ENCODE peak calls at places on chromosomes 6 and 20, in six cellular contexts. B, X, H, J, R and Z are unnamed samples.

GRCh38 chr20:45061244-45061643 is 39.7 kb downstream of the KCNS1 start:
- DNase-seq in J (no peak), H (no peak), X (no peak), B (no peak), R (no peak), Z (no peak)

GRCh38 chr6:68575765-68576439 is 59.2 kb upstream of the ADGRB3 start:
- DNase-seq in R (no peak), X (no peak), J (no peak), H (peak), B (no peak), Z (no peak)

GRCh38 chr6:152293404-152293803 is 343.8 kb downstream of the SYNE1 start:
- DNase-seq in H (no peak), R (peak), J (no peak), B (no peak), X (no peak), Z (no peak)

GRCh38 chr20:10553326-10553984 is 118.3 kb downstream of the SLX4IP start:
- DNase-seq in B (no peak), H (peak), J (no peak), R (peak), X (peak), Z (no peak)

GRCh38 chr6:90401933-90402830 is 105.5 kb upstream of the BACH2 start:
- DNase-seq in J (no peak), B (no peak), H (no peak), X (no peak), R (no peak), Z (no peak)

GRCh38 chr6:9801255-9801757 is 613.6 kb downstream of the TFAP2A start:
- DNase-seq in J (no peak), B (no peak), R (no peak), H (no peak), X (no peak), Z (no peak)

GRCh38 chr20:24948939-24949679 is at the start of gene CST7:
- DNase-seq in R (no peak), H (no peak), J (no peak), B (peak), X (no peak), Z (peak)

GRCh38 chr20:36339646-36340592 is 33.8 kb downstream of the DLGAP4 start:
- DNase-seq in X (no peak), B (no peak), R (no peak), H (no peak), J (no peak), Z (no peak)

GRCh38 chr6:9250852-9251251 is 815.5 kb upstream of the SLC35B3 start:
- DNase-seq in R (peak), B (no peak), J (peak), H (peak), X (peak), Z (no peak)

GRCh38 chr20:18985551-18985950 is 172.0 kb downstream of the SCP2D1 start:
- DNase-seq in B (no peak), J (no peak), X (no peak), H (no peak), R (no peak), Z (no peak)

GRCh38 chr20:17172826-17173420 is 53.9 kb upstream of the PCSK2 start:
- DNase-seq in X (no peak), H (no peak), R (no peak), B (no peak), J (no peak), Z (no peak)

GRCh38 chr6:15615837-15616236 is 47.0 kb downstream of the DTNBP1 start:
- DNase-seq in R (no peak), H (no peak), J (no peak), X (peak), B (no peak), Z (peak)

GRCh38 chr20:10067305-10067704 is 32.5 kb downstream of the ANKEF1 start:
- DNase-seq in H (no peak), J (no peak), R (no peak), B (no peak), X (no peak), Z (no peak)

GRCh38 chr20:29410805-29411457 is 1846.5 kb upstream of the DEFB115 start:
- DNase-seq in J (no peak), R (peak), H (no peak), X (no peak), B (no peak), Z (no peak)

GRCh38 chr20:1479831-1480595 is 11.2 kb downstream of the SIRPB2 start:
- DNase-seq in X (no peak), R (no peak), B (no peak), J (no peak), H (no peak), Z (no peak)

GRCh38 chr6:88577461-88577860 is 386.0 kb downstream of the RNGTT start:
- DNase-seq in R (no peak), J (no peak), X (no peak), B (no peak), H (no peak), Z (no peak)

GRCh38 chr6:46760925-46761324 is 14.2 kb downstream of the ANKRD66 start:
- DNase-seq in H (no peak), B (no peak), R (no peak), X (no peak), J (no peak), Z (no peak)

GRCh38 chr6:39819676-39820075 is 27.5 kb downstream of the DAAM2 start:
- DNase-seq in J (no peak), B (no peak), H (no peak), R (no peak), X (no peak), Z (no peak)

GRCh38 chr6:16898640-16899428 is 137.6 kb upstream of the ATXN1 start:
- DNase-seq in H (no peak), X (no peak), B (no peak), R (peak), J (no peak), Z (no peak)

GRCh38 chr20:41169791-41170351 is 32.5 kb downstream of the PLCG1 start:
- DNase-seq in H (no peak), R (no peak), J (no peak), X (no peak), B (no peak), Z (no peak)

GRCh38 chr6:85747654-85748053 is 105.0 kb upstream of the SYNCRIP start:
- DNase-seq in B (no peak), X (peak), H (no peak), R (no peak), J (no peak), Z (no peak)

GRCh38 chr6:148144917-148145521 is 197.6 kb upstream of the SASH1 start:
- DNase-seq in X (peak), H (peak), J (peak), R (peak), B (no peak), Z (peak)

GRCh38 chr6:95917034-95917433 is 98.7 kb upstream of the FUT9 start:
- DNase-seq in B (no peak), J (no peak), X (peak), R (no peak), H (no peak), Z (peak)

GRCh38 chr20:49287555-49288249 is 9.8 kb upstream of the ZNFX1 start:
- DNase-seq in R (no peak), B (no peak), X (peak), J (no peak), H (peak), Z (no peak)

GRCh38 chr6:87287251-87287650 is 35.1 kb upstream of the SMIM8 start:
- DNase-seq in R (no peak), H (no peak), X (no peak), J (no peak), B (no peak), Z (no peak)

GRCh38 chr6:169411296-169411695 is 157.7 kb upstream of the THBS2 start:
- DNase-seq in X (no peak), R (no peak), J (no peak), B (no peak), H (no peak), Z (no peak)

GRCh38 chr6:1464796-1465348 is 75.5 kb downstream of the FOXF2 start:
- DNase-seq in B (no peak), H (no peak), R (no peak), X (no peak), J (no peak), Z (no peak)

GRCh38 chr20:49091762-49092161 is 45.6 kb downstream of the CSE1L start:
- DNase-seq in J (no peak), B (no peak), R (no peak), H (no peak), X (no peak), Z (no peak)

GRCh38 chr6:157929076-157929475 is 52.6 kb upstream of the SYNJ2 start:
- DNase-seq in J (no peak), H (no peak), X (no peak), R (no peak), B (no peak), Z (no peak)

GRCh38 chr6:151616091-151616513 is 122.3 kb downstream of the CCDC170 start:
- DNase-seq in H (no peak), J (no peak), B (no peak), R (peak), X (peak), Z (no peak)

GRCh38 chr6:74277749-74278148 is 581.7 kb downstream of the CD109 start:
- DNase-seq in X (no peak), H (no peak), R (peak), B (no peak), J (no peak), Z (no peak)

GRCh38 chr6:110822248-110822647 is 7.0 kb upstream of the CDK19 start:
- DNase-seq in B (no peak), J (no peak), R (no peak), H (no peak), X (no peak), Z (no peak)

GRCh38 chr6:51928320-51928719 is 159.1 kb downstream of the PKHD1 start:
- DNase-seq in X (no peak), R (no peak), B (peak), H (no peak), J (no peak), Z (no peak)

GRCh38 chr6:89527634-89528033 is 94.7 kb downstream of the ANKRD6 start:
- DNase-seq in H (no peak), B (no peak), R (no peak), X (no peak), J (no peak), Z (no peak)

GRCh38 chr6:159943965-159944598 is 24.8 kb upstream of the IGF2R start:
- DNase-seq in X (no peak), J (no peak), H (no peak), B (no peak), R (no peak), Z (peak)

GRCh38 chr20:13430346-13431002 is 208.3 kb downstream of the TASP1 start:
- DNase-seq in B (peak), H (no peak), X (peak), R (no peak), J (no peak), Z (peak)

GRCh38 chr6:116954938-116955337 is 77.9 kb downstream of the RFX6 start:
- DNase-seq in B (no peak), R (no peak), H (no peak), X (peak), J (no peak), Z (no peak)

GRCh38 chr6:4567141-4567540 is 209.1 kb upstream of the CDYL start:
- DNase-seq in J (no peak), B (no peak), R (no peak), X (no peak), H (no peak), Z (no peak)
- TF ChIP-seq GABPA in J (no peak), B (no peak), R (no peak), X (no peak), H (no peak), Z (no peak)

DNA sequence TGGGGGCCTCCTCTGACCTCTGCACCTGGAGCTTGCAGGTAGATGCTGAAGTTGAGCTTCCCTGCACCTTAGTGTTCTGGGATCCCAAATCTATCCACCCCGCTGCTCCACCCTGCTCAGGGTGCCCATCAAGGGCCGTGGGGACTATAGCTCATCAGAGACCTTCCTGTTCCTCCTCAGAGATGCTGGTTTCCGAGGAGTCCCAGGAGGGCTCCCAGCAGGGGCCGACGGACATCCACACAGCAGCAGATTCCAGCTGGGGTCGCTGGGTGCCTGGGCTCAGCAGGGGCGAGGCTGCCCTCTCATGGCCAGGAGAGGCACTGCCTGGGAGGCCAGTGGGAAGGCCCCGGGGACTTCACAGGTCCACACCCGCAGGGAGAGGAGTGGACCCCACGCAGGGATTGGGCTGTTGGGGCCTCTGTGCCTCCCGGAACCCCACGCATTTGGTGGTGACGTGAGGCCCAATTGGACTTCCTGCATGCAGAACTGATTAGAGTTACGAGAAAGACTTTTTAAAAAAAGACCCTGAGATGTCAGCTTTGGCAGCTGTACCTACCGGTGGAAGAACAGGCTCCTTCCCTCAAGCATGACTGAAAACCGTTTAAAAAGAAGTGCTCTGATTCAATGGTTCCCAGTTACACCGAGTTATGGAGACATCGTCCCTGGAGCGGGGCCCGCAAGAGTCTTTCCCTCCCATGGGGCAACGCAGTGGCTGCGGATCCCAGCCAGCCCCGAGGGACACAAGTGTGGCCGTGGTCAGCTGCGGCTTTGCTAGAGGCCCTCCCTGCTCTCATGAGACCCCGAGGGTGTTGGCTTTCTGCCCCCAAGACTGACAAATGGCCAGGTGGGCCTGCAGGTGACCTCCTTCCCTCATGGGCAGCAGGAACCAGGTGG is 25.3 kb upstream of the SLCO4A1 start:
- DNase-seq in X (peak), H (peak), B (no peak), J (no peak), R (peak), Z (peak)
- TF ChIP-seq GABPA in X (no peak), H (no peak), B (no peak), J (peak), R (no peak), Z (no peak)

GRCh38 chr20:50999355-50999754 is 23.6 kb downstream of the KCNG1 start:
- DNase-seq in H (no peak), B (no peak), R (no peak), X (no peak), J (no peak), Z (no peak)

GRCh38 chr20:51003776-51004175 is 19.1 kb downstream of the KCNG1 start:
- DNase-seq in H (no peak), J (no peak), R (no peak), B (no peak), X (no peak), Z (no peak)

GRCh38 chr20:51002633-51003032 is 20.3 kb downstream of the KCNG1 start:
- DNase-seq in X (no peak), B (no peak), J (no peak), R (no peak), H (no peak), Z (no peak)

GRCh38 chr20:51004305-51004727 is 18.6 kb downstream of the KCNG1 start:
- DNase-seq in X (no peak), H (no peak), R (no peak), J (no peak), B (no peak), Z (no peak)

DNA sequence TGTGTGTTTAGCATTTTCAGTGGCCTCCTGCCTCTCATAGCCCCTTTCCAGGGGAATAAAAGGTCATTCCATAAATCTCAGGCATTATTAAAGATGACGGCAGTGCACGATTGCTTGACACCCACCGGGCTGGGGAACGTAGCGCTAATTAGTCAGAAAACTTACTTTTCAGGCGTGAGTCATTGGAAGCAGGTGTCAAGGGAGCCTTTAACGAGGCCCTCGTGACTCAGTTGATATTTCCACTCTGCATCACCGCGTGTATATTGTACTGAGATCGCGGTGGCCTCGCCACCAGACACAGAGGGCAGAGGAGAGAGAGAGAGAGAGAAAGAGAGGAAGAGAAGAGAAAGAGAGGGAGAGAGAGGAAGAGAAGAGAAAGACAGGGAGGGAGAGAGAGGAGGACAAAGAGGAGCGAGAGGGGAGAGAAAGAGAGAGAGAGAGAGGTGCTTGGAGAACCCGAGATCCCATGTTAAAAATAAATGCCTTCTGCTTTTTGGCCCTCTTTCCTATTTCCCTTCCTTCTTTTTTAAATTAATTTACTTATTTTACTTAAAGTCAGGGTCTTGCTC is 21.1 kb downstream of the KCNG1 start:
- DNase-seq in B (no peak), X (no peak), H (no peak), J (no peak), R (no peak), Z (no peak)
- TF ChIP-seq GABPA in B (no peak), X (no peak), H (no peak), J (no peak), R (no peak), Z (no peak)

GRCh38 chr20:34415079-34415478 is 52.0 kb downstream of the ITCH start:
- DNase-seq in R (no peak), X (no peak), B (peak), J (no peak), H (no peak), Z (peak)
- TF ChIP-seq GABPA in R (no peak), X (no peak), B (peak), J (no peak), H (no peak), Z (no peak)

GRCh38 chr20:57709823-57710799 is at the start of gene PMEPA1:
- DNase-seq in R (peak), X (peak), B (no peak), J (peak), H (peak), Z (peak)

GRCh38 chr20:57708694-57709673 is 831 bp downstream of the PMEPA1 start:
- DNase-seq in R (peak), H (no peak), B (no peak), X (no peak), J (no peak), Z (no peak)

GRCh38 chr20:57707320-57707719 is 2.5 kb downstream of the PMEPA1 start:
- DNase-seq in H (no peak), R (no peak), X (no peak), J (no peak), B (no peak), Z (no peak)

GRCh38 chr20:57705103-57705899 is 4.5 kb downstream of the PMEPA1 start:
- DNase-seq in B (no peak), X (no peak), R (no peak), H (no peak), J (no peak), Z (no peak)

DNA sequence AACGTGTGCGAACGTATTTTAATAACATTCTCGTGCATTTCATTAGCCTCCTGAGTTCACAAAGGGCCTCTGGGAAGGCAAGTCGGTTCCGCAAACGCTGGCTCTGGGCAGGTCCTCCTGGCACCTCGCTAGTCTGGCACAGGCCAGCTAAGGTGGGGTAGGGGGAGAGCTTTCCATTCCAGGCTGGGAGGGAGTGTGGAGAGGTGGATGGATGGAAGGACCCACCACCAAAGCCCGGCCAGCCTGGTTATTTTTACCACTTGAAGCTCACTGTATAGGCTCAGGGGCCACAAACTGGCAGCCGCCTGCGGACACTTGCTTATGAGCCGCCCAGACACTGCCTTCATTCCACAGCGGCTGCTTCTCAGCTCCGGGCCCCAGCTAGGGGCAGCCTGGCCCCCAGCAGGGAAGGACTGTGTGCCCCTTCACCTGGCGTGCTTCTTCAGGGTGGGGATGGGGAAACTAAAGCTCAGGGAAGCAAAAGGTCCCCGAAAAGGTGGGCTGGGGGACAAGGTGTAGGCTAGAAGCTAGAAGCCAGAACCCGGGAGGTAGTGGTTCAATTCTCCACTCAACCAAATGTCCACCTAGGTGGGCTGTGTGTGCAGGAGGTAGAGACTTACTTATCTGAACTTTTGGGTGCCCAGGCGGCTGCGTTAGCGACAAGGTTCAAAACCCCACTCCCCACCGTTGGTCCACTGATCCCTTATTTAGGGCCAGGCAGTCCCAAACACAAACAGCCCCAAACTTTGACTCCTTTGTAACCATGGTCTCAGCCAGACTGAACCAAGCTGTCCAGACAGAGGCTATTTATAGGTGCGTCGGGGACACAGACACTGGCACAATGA is 1.7 kb downstream of the PMEPA1 start:
- DNase-seq in H (no peak), X (no peak), R (no peak), J (no peak), B (no peak), Z (no peak)
- TF ChIP-seq GABPA in H (no peak), X (no peak), R (no peak), J (no peak), B (no peak), Z (no peak)

DNA sequence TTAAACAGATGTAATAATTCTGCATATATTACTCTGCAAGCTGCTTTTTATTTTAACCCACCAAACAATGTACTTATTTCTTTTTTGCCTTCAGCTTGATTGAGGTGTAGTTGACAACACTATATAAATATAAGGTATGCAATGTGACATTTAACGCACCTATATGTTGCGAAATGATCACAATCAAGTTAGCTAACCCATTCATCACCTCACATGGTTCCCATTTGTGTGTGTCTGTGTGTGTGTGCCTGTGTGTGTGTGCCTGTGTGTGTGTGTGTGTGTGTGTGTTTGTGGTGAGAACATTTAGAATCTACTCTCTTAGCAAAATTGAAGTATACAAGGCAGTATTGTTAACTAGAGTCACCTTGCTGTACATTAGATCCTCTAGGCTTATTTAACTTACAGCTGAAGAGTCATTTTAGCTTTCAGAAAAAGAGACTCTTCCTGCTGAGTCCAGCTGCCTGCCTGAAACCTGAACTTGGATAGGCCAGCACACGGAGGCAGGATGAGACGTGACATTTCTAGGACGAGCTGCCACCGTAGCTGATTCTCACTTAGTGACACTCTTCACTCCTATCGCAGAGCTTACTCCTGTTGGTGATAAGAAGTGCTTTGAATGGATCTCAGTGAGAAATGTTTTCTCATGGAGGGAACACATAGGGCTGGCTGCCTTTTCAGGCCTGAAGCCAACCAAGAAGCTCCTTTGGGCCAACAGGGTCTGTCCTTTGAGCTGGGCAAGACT is 126.5 kb upstream of the RIPOR2 start:
- DNase-seq in B (no peak), R (no peak), J (no peak), X (no peak), H (no peak), Z (no peak)
- TF ChIP-seq GABPA in B (no peak), R (no peak), J (no peak), X (no peak), H (no peak), Z (no peak)